ENCODE peak calls at places on chromosome 16, in seven cellular contexts. C, P, K, F, V, N and S are unnamed samples.
A peak's percentile ranks its signal among the peaks of the same experiment; 100 is the strongest.

GRCh38 chr16:3013491-3013951 is 798 bp downstream of the CLDN9 start:
- DNase-seq in C (no peak), P (no peak), K (no peak), F (no peak), V (no peak), N (no peak), S (no peak)

GRCh38 chr16:69443809-69444611 is 19.6 kb downstream of the CYB5B start:
- DNase-seq in C (no peak), P (peak; percentile 64), K (peak; percentile 33), F (no peak), V (peak; percentile 61), N (peak; percentile 4), S (no peak)

GRCh38 chr16:57284206-57284951 is at the start of gene PLLP:
- DNase-seq in C (no peak), P (peak; percentile 67), K (no peak), F (no peak), V (no peak), N (peak; percentile 42), S (peak; percentile 38)

GRCh38 chr16:23771642-23772041 is 16.8 kb downstream of the CHP2 start:
- DNase-seq in C (no peak), P (no peak), K (no peak), F (no peak), V (no peak), N (no peak), S (no peak)

GRCh38 chr16:84758627-84759026 is 58.8 kb downstream of the USP10 start:
- DNase-seq in C (no peak), P (no peak), K (no peak), F (no peak), V (no peak), N (no peak), S (no peak)

GRCh38 chr16:56933266-56933619 is 1.3 kb downstream of the HERPUD1 start:
- DNase-seq in C (no peak), P (no peak), K (no peak), F (no peak), V (peak; percentile 35), N (no peak), S (no peak)

GRCh38 chr16:89199241-89200123 is 855 bp downstream of the SLC22A31 start:
- DNase-seq in C (no peak), P (no peak), K (no peak), F (no peak), V (no peak), N (no peak), S (no peak)

GRCh38 chr16:31674686-31675085 is 147.0 kb downstream of the AHSP start:
- DNase-seq in C (no peak), P (no peak), K (no peak), F (no peak), V (no peak), N (no peak), S (no peak)

GRCh38 chr16:85170066-85171003 is 58.1 kb upstream of the CIBAR2 start:
- DNase-seq in C (no peak), P (no peak), K (no peak), F (no peak), V (no peak), N (no peak), S (no peak)

GRCh38 chr16:27430923-27431484 is 29.0 kb downstream of the IL21R start:
- DNase-seq in C (no peak), P (no peak), K (peak; percentile 20), F (no peak), V (no peak), N (no peak), S (peak; percentile 19)

GRCh38 chr16:48862087-48862532 is 252.1 kb upstream of the N4BP1 start:
- DNase-seq in C (no peak), P (no peak), K (no peak), F (no peak), V (peak; percentile 12), N (no peak), S (no peak)